ENCODE peak calls at places on chromosomes 5 and 9, in five cellular contexts. R is RWPE1; Q is RCC 7860; T is activated CD4-positive, alpha-beta T cell treated with anti-CD3 and anti-CD28 coated beads, Interleukin-2, amount 10 ng/mL, durations not matched to agents 7 days and 5 days; K is right cardiac atrium. M is an unnamed sample.

GRCh38 chr5:149796836-149797235 is 66.7 kb downstream of the PPARGC1B start:
- DNase-seq in R (no peak), Q (no peak), T (no peak), K (no peak), M (no peak)

GRCh38 chr9:117073539-117074336 is 341.1 kb downstream of the ASTN2 start:
- DNase-seq in R (peak; percentile 57), Q (no peak), T (no peak), K (peak; percentile 53), M (peak; percentile 28)

GRCh38 chr5:124000558-124000957 is 488.6 kb downstream of the CSNK1G3 start:
- DNase-seq in R (no peak), Q (no peak), T (no peak), K (no peak), M (no peak)

GRCh38 chr5:76479973-76480667 is 77.0 kb downstream of the IQGAP2 start:
- DNase-seq in R (no peak), Q (no peak), T (no peak), K (no peak), M (no peak)

GRCh38 chr5:40734986-40735385 is 20.8 kb downstream of the TTC33 start:
- DNase-seq in R (no peak), Q (no peak), T (no peak), K (no peak), M (no peak)

GRCh38 chr5:125189451-125190051 is 443.1 kb upstream of the ZNF608 start:
- DNase-seq in R (no peak), Q (no peak), T (no peak), K (no peak), M (no peak)

GRCh38 chr5:55853271-55853670 is 2.1 kb downstream of the IL31RA start:
- DNase-seq in R (peak; percentile 60), Q (no peak), T (no peak), K (no peak), M (no peak)

GRCh38 chr5:172490739-172491461 is 36.6 kb upstream of the SH3PXD2B start:
- DNase-seq in R (peak; percentile 71), Q (no peak), T (no peak), K (no peak), M (no peak)

GRCh38 chr5:100479079-100479688 is 56.0 kb upstream of the FAM174A start:
- DNase-seq in R (peak; percentile 51), Q (no peak), T (peak; percentile 12), K (no peak), M (peak; percentile 74)

GRCh38 chr5:131996210-131997025 is 15.0 kb downstream of the ACSL6 start:
- DNase-seq in R (no peak), Q (no peak), T (no peak), K (no peak), M (no peak)

GRCh38 chr5:72156921-72157320 is 49.6 kb downstream of the MAP1B start:
- DNase-seq in R (no peak), Q (peak; percentile 11), T (no peak), K (no peak), M (no peak)

GRCh38 chr9:127919253-127919815 is 2.5 kb upstream of the ST6GALNAC4 start:
- DNase-seq in R (peak; percentile 98), Q (peak; percentile 100), T (no peak), K (peak; percentile 86), M (peak; percentile 97)

GRCh38 chr9:129058965-129059795 is 21.7 kb upstream of the DOLPP1 start:
- DNase-seq in R (peak; percentile 76), Q (peak; percentile 20), T (no peak), K (no peak), M (peak; percentile 72)

GRCh38 chr9:137064880-137065164 is 5.5 kb downstream of the SAPCD2 start:
- DNase-seq in R (no peak), Q (no peak), T (no peak), K (peak; percentile 63), M (no peak)

GRCh38 chr9:137762414-137763061 is 115.0 kb upstream of the CACNA1B start:
- DNase-seq in R (no peak), Q (no peak), T (no peak), K (no peak), M (no peak)

GRCh38 chr9:136339173-136339957 is 12.0 kb downstream of the GPSM1 start:
- DNase-seq in R (peak; percentile 84), Q (peak; percentile 31), T (peak; percentile 24), K (peak; percentile 91), M (peak; percentile 56)